ENCODE peak calls at places on chromosome 13, in six cellular contexts. U is neuronal stem cell, T is H9, G is mammary epithelial cell, Y is IMR-90, F is neural progenitor cell. V is an unnamed sample.

GRCh38 chr13:102091231-102091630 is 310.6 kb downstream of the FGF14 start:
- DNase-seq in U (no peak), F (peak; percentile 72), Y (no peak), G (peak; percentile 49), T (peak; percentile 89), V (no peak)

GRCh38 chr13:25602206-25602605 is 230.4 kb downstream of the ATP8A2 start:
- DNase-seq in Y (no peak), U (no peak), G (no peak), T (peak; percentile 48), F (no peak), V (no peak)

GRCh38 chr13:46756977-46757376 is 40.0 kb downstream of the ESD start:
- DNase-seq in T (no peak), Y (peak; percentile 48), F (no peak), U (no peak), G (no peak), V (no peak)

GRCh38 chr13:108895220-108895704 is 265.9 kb downstream of the MYO16 start:
- DNase-seq in T (no peak), Y (peak; percentile 69), U (peak; percentile 6), G (peak; percentile 65), F (peak; percentile 57), V (no peak)

GRCh38 chr13:43487459-43487858 is 299.3 kb downstream of the ENOX1 start:
- DNase-seq in G (no peak), Y (no peak), T (no peak), F (no peak), U (no peak), V (no peak)

GRCh38 chr13:28657784-28658538 is 969 bp upstream of the POMP start:
- DNase-seq in U (no peak), G (peak; percentile 6), Y (peak; percentile 58), T (no peak), F (peak; percentile 15), V (no peak)

GRCh38 chr13:111404746-111405145 is 84.3 kb downstream of the TEX29 start:
- DNase-seq in T (no peak), G (no peak), U (no peak), F (no peak), Y (no peak), V (no peak)

GRCh38 chr13:106986033-106986484 is 418.1 kb upstream of the ARGLU1 start:
- DNase-seq in T (peak; percentile 74), U (no peak), Y (peak; percentile 34), G (no peak), F (peak; percentile 2), V (no peak)

GRCh38 chr13:20174656-20175405 is 14.0 kb upstream of the GJA3 start:
- DNase-seq in F (no peak), U (no peak), Y (peak; percentile 99), T (peak; percentile 54), G (peak; percentile 98), V (no peak)

GRCh38 chr13:101514695-101515275 is 62.3 kb downstream of the ITGBL1 start:
- DNase-seq in U (peak; percentile 21), T (no peak), Y (peak; percentile 68), F (peak; percentile 62), G (peak; percentile 46), V (peak; percentile 80)

GRCh38 chr13:32278456-32278855 is 36.7 kb downstream of the ZAR1L start:
- DNase-seq in G (peak; percentile 68), Y (peak; percentile 91), T (no peak), F (no peak), U (no peak), V (no peak)

GRCh38 chr13:108188260-108188659 is 27.1 kb downstream of the LIG4 start:
- DNase-seq in F (no peak), G (no peak), Y (no peak), U (no peak), T (no peak), V (no peak)

GRCh38 chr13:53782400-53783030 is 753.9 kb downstream of the OLFM4 start:
- DNase-seq in U (peak; percentile 63), Y (peak; percentile 17), T (peak; percentile 33), G (peak; percentile 20), F (peak; percentile 78), V (peak; percentile 77)

GRCh38 chr13:80048802-80049201 is 292.1 kb downstream of the SPRY2 start:
- DNase-seq in G (peak; percentile 95), U (no peak), F (peak; percentile 47), T (peak; percentile 30), Y (peak; percentile 98), V (peak; percentile 65)

GRCh38 chr13:112592181-112592580 is 4.2 kb upstream of the TUBGCP3 start:
- DNase-seq in U (no peak), F (no peak), G (no peak), Y (no peak), T (no peak), V (no peak)

GRCh38 chr13:27424246-27425150 is at the start of gene GTF3A:
- DNase-seq in G (peak; percentile 83), Y (peak; percentile 82), T (peak; percentile 83), F (peak; percentile 92), U (peak; percentile 87), V (peak; percentile 34)

GRCh38 chr13:78323848-78324247 is 279.5 kb downstream of the POU4F1 start:
- DNase-seq in G (peak; percentile 12), Y (no peak), T (no peak), F (no peak), U (no peak), V (no peak)

GRCh38 chr13:99970761-99971575 is 599 bp downstream of the ZIC5 start:
- DNase-seq in T (peak; percentile 81), G (no peak), Y (no peak), F (peak; percentile 87), U (no peak), V (no peak)

GRCh38 chr13:97224544-97225324 is 2.6 kb downstream of the MBNL2 start:
- DNase-seq in Y (peak; percentile 41), F (no peak), G (peak; percentile 71), U (no peak), T (no peak), V (no peak)

GRCh38 chr13:52356327-52356726 is 49.6 kb downstream of the THSD1 start:
- DNase-seq in U (no peak), Y (peak; percentile 57), G (peak; percentile 88), T (no peak), F (no peak), V (no peak)

GRCh38 chr13:39483326-39483725 is 119.7 kb downstream of the LHFPL6 start:
- DNase-seq in Y (peak; percentile 18), F (no peak), G (peak; percentile 19), T (no peak), U (no peak), V (peak; percentile 83)
- H3K9ac ChIP-seq in Y (no peak overlapping the region), F (no peak overlapping the region), G (no peak overlapping the region), T (no peak overlapping the region), U (no peak overlapping the region), V (no peak overlapping the region)

DNA sequence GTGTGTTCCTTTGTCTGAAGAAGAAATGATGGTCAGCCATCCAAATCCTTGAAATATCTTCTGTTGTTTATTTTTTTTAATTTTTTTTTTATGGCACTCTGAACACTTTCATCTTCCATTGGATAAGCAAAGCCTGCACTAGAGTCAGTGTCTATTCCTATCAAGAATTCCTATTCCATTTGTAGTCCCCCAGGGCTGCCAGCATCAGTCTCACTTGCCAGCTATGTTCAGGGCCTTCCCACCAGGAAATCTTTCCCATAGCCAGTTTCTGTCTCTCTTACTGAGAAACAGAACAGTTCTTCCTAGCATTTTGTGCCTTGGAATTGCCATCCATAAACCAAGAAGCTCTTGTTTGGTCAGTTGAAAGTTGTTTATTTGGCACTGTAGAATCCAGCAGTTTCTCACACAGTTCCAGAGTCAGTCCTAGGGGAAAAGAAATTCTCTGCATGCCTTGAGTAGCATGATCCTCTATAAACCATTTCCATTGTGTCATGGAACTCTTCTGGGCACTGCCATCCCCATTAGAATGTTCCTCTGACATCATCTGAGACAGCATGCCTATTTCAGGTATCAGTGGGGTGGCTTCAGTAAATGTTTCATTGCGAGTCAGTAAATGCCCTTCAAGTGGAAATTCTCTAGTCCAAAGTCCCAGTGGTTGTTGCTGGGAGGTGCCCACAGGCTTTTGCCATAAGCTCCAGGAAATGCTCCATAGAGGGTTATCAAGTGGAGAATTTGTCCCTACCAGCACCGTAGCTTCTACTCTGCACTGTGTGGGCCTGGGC is 18.7 kb upstream of the SPRYD7 start:
- DNase-seq in T (no peak), F (no peak), U (no peak), Y (peak; percentile 28), G (peak; percentile 9), V (no peak)
- H3K27ac ChIP-seq in T (no peak overlapping the region), F (no peak overlapping the region), U (no peak overlapping the region), Y (no peak overlapping the region), G (no peak overlapping the region), V (no peak overlapping the region)

DNA sequence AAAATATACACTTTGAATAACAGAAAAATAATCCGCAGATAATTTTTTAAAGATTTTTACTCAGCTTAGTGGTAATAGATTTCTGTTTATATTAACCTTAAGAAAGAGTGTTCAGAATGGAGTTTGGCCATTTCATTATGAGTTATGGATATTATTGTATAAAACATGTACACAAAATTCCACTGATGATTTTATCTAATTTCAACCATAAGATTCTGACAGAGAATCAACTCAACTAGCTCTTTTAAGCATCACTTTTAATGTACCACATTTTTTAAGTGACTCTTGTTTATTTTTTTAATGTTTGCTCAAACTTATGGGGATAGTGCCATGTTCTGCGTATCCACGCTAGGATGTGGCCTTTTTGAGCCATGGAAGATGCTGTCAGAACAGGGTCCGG is 75.7 kb downstream of the COL4A2 start:
- DNase-seq in Y (no peak), G (no peak), U (no peak), F (no peak), T (no peak), V (no peak)
- H3K9ac ChIP-seq in Y (no peak overlapping the region), G (no peak overlapping the region), U (no peak overlapping the region), F (no peak overlapping the region), T (no peak overlapping the region), V (no peak overlapping the region)

GRCh38 chr13:73966331-73966730 is 167.9 kb downstream of the KLF12 start:
- DNase-seq in F (no peak), Y (no peak), U (no peak), T (no peak), G (no peak), V (no peak)
- H3K27ac ChIP-seq in F (no peak overlapping the region), Y (no peak overlapping the region), U (no peak overlapping the region), T (no peak overlapping the region), G (no peak overlapping the region), V (no peak overlapping the region)

GRCh38 chr13:44668707-44669106 is 92.6 kb upstream of the TSC22D1 start:
- DNase-seq in T (no peak), Y (peak; percentile 86), F (no peak), G (no peak), U (no peak), V (no peak)
- H3K9ac ChIP-seq in T (no peak overlapping the region), Y (no peak overlapping the region), F (no peak overlapping the region), G (no peak overlapping the region), U (no peak overlapping the region), V (no peak overlapping the region)